ENCODE peak calls at places on chromosomes 6 and 20, in eight cellular contexts. One of them, this sample, is unnamed.

GRCh38 chr6:82910394-82910793 is 155.2 kb downstream of the UBE3D start:
- DNase-seq in RWPE1: no peak
- DNase-seq in bronchial epithelial cell: no peak
- DNase-seq in stimulated activated CD4-positive, alpha-beta T cell treated with anti-CD3 and anti-CD28 coated beads, Interleukin-4, amount 100 ng/mL, for 1 hour: no peak
- DNase-seq in left ventricle myocardium inferior: no peak
- DNase-seq in OCI-M1: no peak
- DNase-seq in NCI-H1092 treated with DMSO at 0.1 percent for 48 hours: no peak
- DNase-seq in cerebellum: no peak
- DNase-seq in this sample: no peak

GRCh38 chr6:157571269-157571668 is 190.3 kb downstream of the ZDHHC14 start:
- DNase-seq in RWPE1: no peak
- DNase-seq in bronchial epithelial cell: no peak
- DNase-seq in stimulated activated CD4-positive, alpha-beta T cell treated with anti-CD3 and anti-CD28 coated beads, Interleukin-4, amount 100 ng/mL, for 1 hour: no peak
- DNase-seq in left ventricle myocardium inferior: no peak
- DNase-seq in OCI-M1: no peak
- DNase-seq in NCI-H1092 treated with DMSO at 0.1 percent for 48 hours: no peak
- DNase-seq in cerebellum: no peak
- DNase-seq in this sample: no peak

GRCh38 chr6:137904822-137905617 is 38.0 kb downstream of the TNFAIP3 start:
- DNase-seq in RWPE1: no peak
- DNase-seq in bronchial epithelial cell: no peak
- DNase-seq in stimulated activated CD4-positive, alpha-beta T cell treated with anti-CD3 and anti-CD28 coated beads, Interleukin-4, amount 100 ng/mL, for 1 hour: peak
- DNase-seq in left ventricle myocardium inferior: no peak
- DNase-seq in OCI-M1: peak
- DNase-seq in NCI-H1092 treated with DMSO at 0.1 percent for 48 hours: no peak
- DNase-seq in cerebellum: no peak
- DNase-seq in this sample: no peak

GRCh38 chr6:81895511-81896185 is 143.2 kb upstream of the TENT5A start:
- DNase-seq in RWPE1: no peak
- DNase-seq in bronchial epithelial cell: no peak
- DNase-seq in stimulated activated CD4-positive, alpha-beta T cell treated with anti-CD3 and anti-CD28 coated beads, Interleukin-4, amount 100 ng/mL, for 1 hour: no peak
- DNase-seq in left ventricle myocardium inferior: no peak
- DNase-seq in OCI-M1: no peak
- DNase-seq in NCI-H1092 treated with DMSO at 0.1 percent for 48 hours: no peak
- DNase-seq in cerebellum: no peak
- DNase-seq in this sample: peak

GRCh38 chr6:17405944-17406245 is 12.5 kb downstream of the CAP2 start:
- DNase-seq in RWPE1: no peak
- DNase-seq in bronchial epithelial cell: no peak
- DNase-seq in stimulated activated CD4-positive, alpha-beta T cell treated with anti-CD3 and anti-CD28 coated beads, Interleukin-4, amount 100 ng/mL, for 1 hour: no peak
- DNase-seq in left ventricle myocardium inferior: no peak
- DNase-seq in OCI-M1: no peak
- DNase-seq in NCI-H1092 treated with DMSO at 0.1 percent for 48 hours: no peak
- DNase-seq in cerebellum: no peak
- DNase-seq in this sample: no peak

GRCh38 chr20:44747166-44748004 is 1.7 kb downstream of the KCNK15 start:
- DNase-seq in RWPE1: peak
- DNase-seq in bronchial epithelial cell: peak
- DNase-seq in stimulated activated CD4-positive, alpha-beta T cell treated with anti-CD3 and anti-CD28 coated beads, Interleukin-4, amount 100 ng/mL, for 1 hour: peak
- DNase-seq in left ventricle myocardium inferior: peak
- DNase-seq in OCI-M1: peak
- DNase-seq in NCI-H1092 treated with DMSO at 0.1 percent for 48 hours: peak
- DNase-seq in cerebellum: peak
- DNase-seq in this sample: peak

GRCh38 chr6:68727699-68728098 is 92.6 kb downstream of the ADGRB3 start:
- DNase-seq in RWPE1: no peak
- DNase-seq in bronchial epithelial cell: no peak
- DNase-seq in stimulated activated CD4-positive, alpha-beta T cell treated with anti-CD3 and anti-CD28 coated beads, Interleukin-4, amount 100 ng/mL, for 1 hour: no peak
- DNase-seq in left ventricle myocardium inferior: no peak
- DNase-seq in OCI-M1: no peak
- DNase-seq in NCI-H1092 treated with DMSO at 0.1 percent for 48 hours: no peak
- DNase-seq in cerebellum: no peak
- DNase-seq in this sample: no peak

GRCh38 chr20:49394264-49394663 is 88.2 kb downstream of the KCNB1 start:
- DNase-seq in RWPE1: no peak
- DNase-seq in bronchial epithelial cell: no peak
- DNase-seq in stimulated activated CD4-positive, alpha-beta T cell treated with anti-CD3 and anti-CD28 coated beads, Interleukin-4, amount 100 ng/mL, for 1 hour: no peak
- DNase-seq in left ventricle myocardium inferior: no peak
- DNase-seq in OCI-M1: no peak
- DNase-seq in NCI-H1092 treated with DMSO at 0.1 percent for 48 hours: no peak
- DNase-seq in cerebellum: no peak
- DNase-seq in this sample: no peak

GRCh38 chr6:11229267-11230043 is 3.0 kb downstream of the NEDD9 start:
- DNase-seq in RWPE1: peak
- DNase-seq in bronchial epithelial cell: peak
- DNase-seq in stimulated activated CD4-positive, alpha-beta T cell treated with anti-CD3 and anti-CD28 coated beads, Interleukin-4, amount 100 ng/mL, for 1 hour: no peak
- DNase-seq in left ventricle myocardium inferior: no peak
- DNase-seq in OCI-M1: no peak
- DNase-seq in NCI-H1092 treated with DMSO at 0.1 percent for 48 hours: no peak
- DNase-seq in cerebellum: no peak
- DNase-seq in this sample: no peak

GRCh38 chr6:107641500-107641931 is 151.6 kb downstream of the SOBP start:
- DNase-seq in RWPE1: no peak
- DNase-seq in bronchial epithelial cell: peak
- DNase-seq in stimulated activated CD4-positive, alpha-beta T cell treated with anti-CD3 and anti-CD28 coated beads, Interleukin-4, amount 100 ng/mL, for 1 hour: no peak
- DNase-seq in left ventricle myocardium inferior: peak
- DNase-seq in OCI-M1: no peak
- DNase-seq in NCI-H1092 treated with DMSO at 0.1 percent for 48 hours: peak
- DNase-seq in cerebellum: peak
- DNase-seq in this sample: no peak

GRCh38 chr20:36118372-36118771 is 36.2 kb upstream of the EPB41L1 start:
- DNase-seq in RWPE1: no peak
- DNase-seq in bronchial epithelial cell: no peak
- DNase-seq in stimulated activated CD4-positive, alpha-beta T cell treated with anti-CD3 and anti-CD28 coated beads, Interleukin-4, amount 100 ng/mL, for 1 hour: no peak
- DNase-seq in left ventricle myocardium inferior: no peak
- DNase-seq in OCI-M1: no peak
- DNase-seq in NCI-H1092 treated with DMSO at 0.1 percent for 48 hours: no peak
- DNase-seq in cerebellum: no peak
- DNase-seq in this sample: no peak

GRCh38 chr6:99739526-99739925 is 132.9 kb downstream of the PRDM13 start:
- DNase-seq in RWPE1: no peak
- DNase-seq in bronchial epithelial cell: no peak
- DNase-seq in stimulated activated CD4-positive, alpha-beta T cell treated with anti-CD3 and anti-CD28 coated beads, Interleukin-4, amount 100 ng/mL, for 1 hour: no peak
- DNase-seq in left ventricle myocardium inferior: peak
- DNase-seq in OCI-M1: no peak
- DNase-seq in NCI-H1092 treated with DMSO at 0.1 percent for 48 hours: peak
- DNase-seq in cerebellum: peak
- DNase-seq in this sample: no peak

GRCh38 chr20:270517-270916 is 13.0 kb downstream of the DEFB132 start:
- DNase-seq in RWPE1: no peak
- DNase-seq in bronchial epithelial cell: no peak
- DNase-seq in stimulated activated CD4-positive, alpha-beta T cell treated with anti-CD3 and anti-CD28 coated beads, Interleukin-4, amount 100 ng/mL, for 1 hour: no peak
- DNase-seq in left ventricle myocardium inferior: no peak
- DNase-seq in OCI-M1: no peak
- DNase-seq in NCI-H1092 treated with DMSO at 0.1 percent for 48 hours: no peak
- DNase-seq in cerebellum: no peak
- DNase-seq in this sample: no peak

GRCh38 chr6:167793421-167793820 is 33.3 kb upstream of the AFDN start:
- DNase-seq in RWPE1: no peak
- DNase-seq in bronchial epithelial cell: peak
- DNase-seq in stimulated activated CD4-positive, alpha-beta T cell treated with anti-CD3 and anti-CD28 coated beads, Interleukin-4, amount 100 ng/mL, for 1 hour: no peak
- DNase-seq in left ventricle myocardium inferior: no peak
- DNase-seq in OCI-M1: no peak
- DNase-seq in NCI-H1092 treated with DMSO at 0.1 percent for 48 hours: peak
- DNase-seq in cerebellum: no peak
- DNase-seq in this sample: no peak

GRCh38 chr6:95790787-95791186 is 213.5 kb downstream of the MANEA start:
- DNase-seq in RWPE1: no peak
- DNase-seq in bronchial epithelial cell: no peak
- DNase-seq in stimulated activated CD4-positive, alpha-beta T cell treated with anti-CD3 and anti-CD28 coated beads, Interleukin-4, amount 100 ng/mL, for 1 hour: no peak
- DNase-seq in left ventricle myocardium inferior: no peak
- DNase-seq in OCI-M1: no peak
- DNase-seq in NCI-H1092 treated with DMSO at 0.1 percent for 48 hours: no peak
- DNase-seq in cerebellum: no peak
- DNase-seq in this sample: no peak